ENCODE peak calls at places on chromosomes 7 and 10, in ten cellular contexts. M, P, V, R, I, N, H, X, S and F are unnamed samples.

GRCh38 chr7:75971961-75972763 is 22.2 kb downstream of the TMEM120A start:
- DNase-seq in P (no peak), X (no peak), I (no peak), V (peak; percentile 66), M (no peak), S (peak; percentile 27), N (no peak), R (no peak), H (no peak), F (no peak)

GRCh38 chr7:6430271-6430940 is 17.3 kb downstream of the DAGLB start:
- DNase-seq in S (no peak), I (no peak), N (no peak), X (no peak), R (no peak), V (peak; percentile 66), M (no peak), P (no peak), H (peak; percentile 38), F (no peak)

GRCh38 chr10:12160664-12161063 is 31.2 kb downstream of the SEC61A2 start:
- DNase-seq in P (no peak), V (no peak), R (no peak), N (no peak), X (no peak), H (no peak), S (no peak), I (no peak), M (no peak), F (no peak)

GRCh38 chr7:107501593-107501992 is 31.7 kb downstream of the GPR22 start:
- DNase-seq in X (no peak), V (peak; percentile 48), P (no peak), I (no peak), N (no peak), R (peak; percentile 12), H (peak; percentile 67), S (peak; percentile 53), M (no peak), F (no peak)

GRCh38 chr7:13848576-13849527 is 140.6 kb downstream of the ETV1 start:
- DNase-seq in X (no peak), V (peak; percentile 28), P (no peak), H (no peak), I (no peak), M (no peak), S (peak; percentile 59), N (no peak), R (no peak), F (no peak)

GRCh38 chr7:44477063-44477830 is 13.2 kb downstream of the NUDCD3 start:
- DNase-seq in M (peak; percentile 37), X (no peak), N (peak; percentile 50), I (peak; percentile 31), V (peak; percentile 90), H (peak; percentile 87), S (peak; percentile 82), P (peak; percentile 65), R (peak; percentile 89), F (peak; percentile 38)

GRCh38 chr7:49670991-49671390 is 102.4 kb upstream of the VWC2 start:
- DNase-seq in S (no peak), V (no peak), H (peak; percentile 77), M (no peak), N (no peak), I (no peak), X (no peak), P (no peak), R (peak; percentile 92), F (no peak)

GRCh38 chr10:680745-681144 is 8.7 kb downstream of the DIP2C start:
- DNase-seq in V (no peak), S (no peak), I (no peak), M (no peak), P (no peak), X (no peak), H (no peak), R (no peak), N (no peak), F (no peak)

GRCh38 chr10:101130984-101131961 is at the start of gene TLX1:
- DNase-seq in N (no peak), P (no peak), R (no peak), X (no peak), M (no peak), V (no peak), S (no peak), I (peak; percentile 6), H (no peak), F (no peak)

GRCh38 chr7:82234457-82235049 is 209.0 kb downstream of the CACNA2D1 start:
- DNase-seq in N (no peak), S (peak; percentile 71), P (no peak), M (no peak), V (peak; percentile 71), H (peak; percentile 77), R (peak; percentile 45), I (peak; percentile 71), X (no peak), F (no peak)

GRCh38 chr10:110973400-110973799 is 54.0 kb downstream of the SHOC2 start:
- DNase-seq in I (no peak), H (no peak), S (no peak), N (no peak), P (no peak), V (no peak), R (no peak), M (no peak), X (no peak), F (no peak)

GRCh38 chr7:155593455-155594162 is 47.2 kb upstream of the CNPY1 start:
- DNase-seq in N (no peak), I (no peak), M (no peak), V (no peak), R (no peak), H (no peak), P (no peak), X (no peak), S (no peak), F (no peak)

GRCh38 chr10:79184141-79184625 is 115.4 kb downstream of the ZMIZ1 start:
- DNase-seq in M (no peak), I (peak; percentile 58), H (peak; percentile 90), R (peak; percentile 93), X (no peak), N (no peak), P (peak; percentile 18), V (peak; percentile 60), S (no peak), F (no peak)

GRCh38 chr7:65980478-65981250 is 1.3 kb downstream of the GUSB start:
- DNase-seq in N (peak; percentile 30), S (no peak), X (no peak), V (peak; percentile 16), I (no peak), R (peak; percentile 51), P (no peak), H (no peak), M (peak; percentile 24), F (no peak)

GRCh38 chr7:47314728-47315601 is 266.9 kb downstream of the TNS3 start:
- DNase-seq in V (peak; percentile 55), X (no peak), H (no peak), R (no peak), S (peak; percentile 83), M (no peak), N (no peak), P (no peak), I (no peak), F (no peak)

GRCh38 chr10:79215531-79215930 is 131.7 kb upstream of the PPIF start:
- DNase-seq in N (no peak), S (no peak), M (no peak), P (no peak), X (no peak), H (no peak), I (no peak), V (no peak), R (no peak), F (no peak)

GRCh38 chr7:27917774-27918314 is 177.9 kb downstream of the TAX1BP1 start:
- DNase-seq in R (peak; percentile 83), P (peak; percentile 61), H (peak; percentile 43), S (no peak), I (no peak), M (no peak), N (no peak), X (no peak), V (peak; percentile 56), F (no peak)

GRCh38 chr10:78185693-78186055 is 152.0 kb downstream of the RPS24 start:
- DNase-seq in R (peak; percentile 43), I (peak; percentile 22), S (no peak), V (peak; percentile 51), X (no peak), N (no peak), P (no peak), M (no peak), H (no peak), F (no peak)

GRCh38 chr7:155188357-155188756 is 109.3 kb upstream of the INSIG1 start:
- DNase-seq in M (no peak), N (no peak), P (no peak), S (no peak), V (no peak), H (no peak), R (peak; percentile 56), I (no peak), X (no peak), F (no peak)

GRCh38 chr7:94763268-94763667 is 107.3 kb upstream of the SGCE start:
- DNase-seq in X (no peak), V (peak; percentile 33), N (no peak), M (no peak), P (no peak), H (no peak), R (no peak), I (no peak), S (no peak), F (no peak)

GRCh38 chr7:78017621-78018100 is 219.1 kb downstream of the PHTF2 start:
- DNase-seq in X (no peak), M (no peak), S (peak; percentile 16), N (no peak), I (no peak), P (no peak), H (no peak), V (no peak), R (no peak), F (no peak)

GRCh38 chr7:36670585-36671431 is 53.5 kb downstream of the AOAH start:
- DNase-seq in H (peak; percentile 80), M (peak; percentile 57), I (peak; percentile 72), N (peak; percentile 55), V (peak; percentile 74), X (peak; percentile 31), R (peak; percentile 77), S (peak; percentile 76), P (no peak), F (peak; percentile 43)

GRCh38 chr10:60182691-60183090 is 207.0 kb downstream of the ANK3 start:
- DNase-seq in I (no peak), X (no peak), V (peak; percentile 33), N (no peak), H (no peak), M (no peak), P (no peak), R (no peak), S (peak; percentile 47), F (no peak)

GRCh38 chr7:116139007-116139406 is 71.3 kb upstream of the TES start:
- DNase-seq in H (no peak), R (no peak), N (no peak), X (no peak), V (peak; percentile 17), M (no peak), P (peak; percentile 60), I (no peak), S (no peak), F (no peak)

GRCh38 chr7:137962491-137962874 is 39.4 kb downstream of the CREB3L2 start:
- DNase-seq in N (no peak), X (no peak), P (no peak), R (no peak), H (no peak), I (no peak), S (no peak), V (no peak), M (no peak), F (no peak)

GRCh38 chr10:117262296-117263293 is 21.7 kb downstream of the SLC18A2 start:
- DNase-seq in M (no peak), R (no peak), P (no peak), X (no peak), V (no peak), N (no peak), S (no peak), I (no peak), H (no peak), F (no peak)

GRCh38 chr7:127150543-127150942 is 102.2 kb downstream of the GRM8 start:
- DNase-seq in P (no peak), R (no peak), I (no peak), M (no peak), N (no peak), S (no peak), H (no peak), V (no peak), X (no peak), F (no peak)